ENCODE peak calls at places on chromosomes 13 and 19, in nine cellular contexts. P is thoracic aorta; X is MCF 10A; F is PC-3; U is activated CD4-positive, alpha-beta T cell treated with anti-CD3 and anti-CD28 coated beads, Interleukin-2, amount 10 ng/mL, durations not matched to agents 7 days and 5 days; I is skeletal muscle cell; Q is progenitor cell of endocrine pancreas; Z is effector CD8-positive, alpha-beta T cell; Y is T follicular helper cell. J is an unnamed sample.

GRCh38 chr19:4096049-4096892 is 27.7 kb downstream of the MAP2K2 start:
- DNase-seq in P (no peak), Y (no peak), F (no peak), I (no peak), Z (no peak), U (no peak), X (no peak), Q (no peak), J (no peak)

GRCh38 chr13:46575321-46575721 is 22.4 kb downstream of the LRCH1 start:
- DNase-seq in Z (no peak), Q (no peak), Y (no peak), I (no peak), F (no peak), P (no peak), X (no peak), U (no peak), J (no peak)

GRCh38 chr13:82747331-82747730 is 1134.9 kb downstream of the SLITRK1 start:
- DNase-seq in U (no peak), P (no peak), Z (no peak), Q (no peak), F (no peak), Y (no peak), X (no peak), I (no peak), J (no peak)

GRCh38 chr13:49097374-49097773 is 121.7 kb downstream of the FNDC3A start:
- DNase-seq in X (peak; percentile 97), I (peak; percentile 98), U (no peak), F (peak; percentile 65), Q (no peak), P (no peak), Z (no peak), Y (no peak), J (no peak)

GRCh38 chr19:2385053-2385721 is 25.1 kb downstream of the TMPRSS9 start:
- DNase-seq in Z (peak; percentile 3), X (peak; percentile 96), U (no peak), P (no peak), I (peak; percentile 55), Y (peak; percentile 3), F (peak; percentile 83), Q (no peak), J (no peak)

GRCh38 chr19:48993175-48994034 is at the start of the genes GYS1 and RUVBL2:
- DNase-seq in P (peak; percentile 98), U (peak; percentile 99), Y (peak; percentile 99), Q (peak; percentile 99), Z (peak; percentile 98), F (peak; percentile 98), X (peak; percentile 100), I (peak; percentile 99), J (peak; percentile 96)

GRCh38 chr13:105847532-105848295 is 687.7 kb downstream of the EFNB2 start:
- DNase-seq in F (peak; percentile 50), P (no peak), Z (no peak), Y (no peak), Q (no peak), I (no peak), X (no peak), U (no peak), J (no peak)

GRCh38 chr13:111510502-111511218 is 190.2 kb downstream of the TEX29 start:
- DNase-seq in X (no peak), Z (no peak), F (no peak), P (no peak), I (no peak), Q (no peak), Y (no peak), U (no peak), J (no peak)

GRCh38 chr13:33108620-33109019 is 92.4 kb downstream of the KL start:
- DNase-seq in I (no peak), P (no peak), U (no peak), X (no peak), Y (no peak), Z (no peak), F (no peak), Q (no peak), J (no peak)

GRCh38 chr13:113837554-113838355 is 26.1 kb downstream of the GAS6 start:
- DNase-seq in P (peak; percentile 93), F (peak; percentile 84), U (no peak), Z (no peak), Y (no peak), X (peak; percentile 99), Q (no peak), I (peak; percentile 97), J (no peak)

GRCh38 chr19:35223856-35224505 is 4.6 kb downstream of the FAM187B start:
- DNase-seq in I (no peak), Y (no peak), Z (no peak), F (no peak), Q (no peak), X (no peak), P (no peak), U (no peak), J (no peak)

GRCh38 chr13:102907016-102907756 is 61.4 kb downstream of the ERCC5 start:
- DNase-seq in P (no peak), I (no peak), U (no peak), X (no peak), F (no peak), Z (no peak), Q (no peak), Y (no peak), J (no peak)

GRCh38 chr13:103525530-103525929 is 459.3 kb upstream of the SLC10A2 start:
- DNase-seq in U (no peak), Q (no peak), X (no peak), Y (no peak), I (no peak), P (no peak), F (no peak), Z (no peak), J (no peak)

GRCh38 chr13:66835040-66835628 is 395.0 kb downstream of the PCDH9 start:
- DNase-seq in Q (no peak), Y (no peak), I (peak; percentile 40), Z (no peak), X (peak; percentile 8), U (no peak), P (no peak), F (no peak), J (no peak)

GRCh38 chr13:20654156-20654555 is 49.3 kb upstream of the IL17D start:
- DNase-seq in I (no peak), Q (no peak), X (no peak), Z (no peak), P (no peak), Y (no peak), U (no peak), F (peak; percentile 46), J (no peak)

J was measured in activated B cell treated with CpG ODN at 0.5 μM for 24 hours.